ENCODE peak calls at places on chromosome 21, in ten cellular contexts. R, S, V, M, P, F, L, J, Z and T are unnamed samples.

GRCh38 chr21:40615503-40616376 is 231.2 kb downstream of the DSCAM start:
- DNase-seq in Z (no peak), S (no peak), J (no peak), R (no peak), P (no peak), L (no peak), M (no peak), V (no peak), F (no peak), T (peak)

GRCh38 chr21:36310016-36310415 is 10.0 kb upstream of the MORC3 start:
- DNase-seq in F (no peak), S (no peak), Z (no peak), M (no peak), R (no peak), J (no peak), V (no peak), L (no peak), P (no peak), T (no peak)

GRCh38 chr21:36126166-36126565 is 8.7 kb upstream of the CBR3 start:
- DNase-seq in R (no peak), J (no peak), F (peak), M (no peak), S (no peak), P (no peak), L (no peak), V (no peak), Z (peak), T (no peak)

GRCh38 chr21:34807881-34808568 is 139.2 kb downstream of the CLIC6 start:
- DNase-seq in L (no peak), J (peak), P (peak), M (peak), S (peak), R (peak), V (no peak), F (peak), Z (peak), T (peak)

GRCh38 chr21:45794040-45794439 is 150.5 kb downstream of the PCBP3 start:
- DNase-seq in Z (no peak), R (no peak), J (no peak), M (no peak), S (no peak), F (no peak), V (no peak), P (no peak), L (no peak), T (no peak)

GRCh38 chr21:40797881-40798280 is 49.1 kb downstream of the DSCAM start:
- DNase-seq in S (no peak), P (no peak), F (no peak), J (no peak), Z (no peak), M (no peak), R (no peak), V (no peak), L (no peak), T (no peak)

GRCh38 chr21:46208761-46209721 is 19.5 kb downstream of the LSS start:
- DNase-seq in P (no peak), J (no peak), V (no peak), M (no peak), S (peak), F (no peak), L (no peak), R (no peak), Z (no peak), T (no peak)

GRCh38 chr21:16496594-16496993 is 766.8 kb downstream of the USP25 start:
- DNase-seq in F (no peak), J (no peak), Z (no peak), R (no peak), P (no peak), L (no peak), S (no peak), V (no peak), M (no peak), T (no peak)

GRCh38 chr21:43971201-43971991 is 40.7 kb upstream of the TRAPPC10 start:
- DNase-seq in S (no peak), Z (no peak), F (no peak), M (no peak), L (no peak), P (no peak), J (no peak), V (no peak), R (no peak), T (no peak)

GRCh38 chr21:45913886-45914285 is 67.7 kb upstream of the COL6A1 start:
- DNase-seq in R (no peak), M (no peak), L (no peak), P (no peak), J (no peak), Z (no peak), S (no peak), F (no peak), V (no peak), T (no peak)

GRCh38 chr21:46634427-46634826 is 1.0 kb upstream of the PRMT2 start:
- DNase-seq in R (no peak), M (no peak), L (no peak), J (no peak), P (no peak), Z (peak), V (no peak), S (no peak), F (no peak), T (no peak)

GRCh38 chr21:38384675-38385074 is 113.6 kb downstream of the ERG start:
- DNase-seq in V (no peak), J (no peak), Z (no peak), R (no peak), L (no peak), F (no peak), P (no peak), M (no peak), S (no peak), T (no peak)

GRCh38 chr21:39016740-39017315 is 166.4 kb downstream of the PSMG1 start:
- DNase-seq in Z (no peak), L (no peak), S (peak), F (peak), M (no peak), P (no peak), V (no peak), R (no peak), J (no peak), T (no peak)

GRCh38 chr21:16309250-16309971 is 579.6 kb downstream of the USP25 start:
- DNase-seq in R (no peak), J (no peak), V (no peak), S (no peak), P (no peak), Z (no peak), L (no peak), M (no peak), F (no peak), T (no peak)

GRCh38 chr21:22710725-22711124 is 1712.5 kb downstream of the NCAM2 start:
- DNase-seq in F (no peak), S (no peak), Z (no peak), J (no peak), V (no peak), R (no peak), P (no peak), M (no peak), L (no peak), T (no peak)

GRCh38 chr21:16534408-16535099 is 804.8 kb downstream of the USP25 start:
- DNase-seq in M (peak), J (peak), L (peak), F (no peak), V (peak), S (no peak), R (no peak), P (no peak), Z (peak), T (no peak)

DNA sequence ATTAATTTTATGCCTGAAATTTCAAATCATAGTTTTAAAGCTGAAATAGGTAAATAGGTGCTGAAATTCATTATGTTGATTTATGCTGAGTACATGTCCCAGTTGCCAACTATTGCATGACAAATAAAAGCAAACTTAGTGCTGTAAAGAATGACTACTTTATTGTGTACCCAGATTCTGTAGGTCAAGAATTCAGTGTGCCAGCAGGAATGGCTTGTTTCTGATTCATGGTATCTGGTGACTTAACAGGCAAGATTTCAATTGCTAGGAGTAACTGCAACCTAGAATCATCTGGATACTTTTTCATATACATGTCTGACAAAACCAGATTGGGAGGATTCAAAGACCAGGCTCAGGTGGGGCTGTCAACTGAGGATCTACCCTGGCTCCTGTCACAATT is 678.4 kb upstream of the ADAMTS5 start:
- DNase-seq in Z (no peak), V (no peak), L (no peak), P (no peak), M (no peak), R (no peak), S (no peak), J (no peak), F (peak), T (peak)
- H3K27ac ChIP-seq in Z (no peak), V (no peak), L (no peak), P (no peak), M (no peak), R (no peak), S (no peak), J (no peak), F (no peak), T (peak)

GRCh38 chr21:27776925-27777553 is 810.2 kb upstream of the ADAMTS5 start:
- DNase-seq in P (no peak), R (no peak), L (peak), J (no peak), Z (no peak), S (no peak), V (peak), M (peak), F (no peak), T (no peak)

GRCh38 chr21:27772816-27773215 is 805.9 kb upstream of the ADAMTS5 start:
- DNase-seq in F (no peak), R (no peak), L (no peak), J (no peak), Z (no peak), P (no peak), S (no peak), M (peak), V (no peak), T (no peak)

GRCh38 chr21:27769763-27770162 is 802.9 kb upstream of the ADAMTS5 start:
- DNase-seq in S (no peak), V (no peak), R (no peak), L (no peak), M (peak), J (no peak), P (no peak), Z (no peak), F (no peak), T (no peak)

DNA sequence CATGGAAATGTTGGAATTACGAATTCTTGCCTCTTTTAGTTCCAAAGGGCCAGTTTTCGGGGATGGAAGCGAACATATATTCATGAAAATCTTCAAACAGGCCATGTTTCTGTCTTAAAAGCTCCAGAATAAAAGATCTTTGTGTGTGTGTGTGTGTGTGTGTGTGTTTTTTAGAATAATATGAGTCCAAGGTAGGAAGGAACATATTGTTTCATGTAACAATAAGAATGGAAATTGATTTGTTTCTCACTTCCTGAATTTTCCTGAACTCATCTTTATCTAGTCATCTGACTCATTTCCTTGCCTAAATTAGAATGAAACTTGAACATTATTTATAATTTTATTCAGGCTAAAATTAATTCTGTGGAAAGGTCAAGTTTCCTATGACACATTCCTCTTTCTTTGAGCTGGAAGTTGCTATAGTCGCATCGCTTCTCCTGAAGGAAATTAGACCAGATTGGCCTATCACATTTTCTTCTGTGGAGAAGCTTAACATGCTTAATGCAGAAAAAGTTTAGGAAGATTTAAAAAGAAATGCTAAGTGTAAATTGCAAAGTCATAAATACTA is 805.1 kb upstream of the ADAMTS5 start:
- DNase-seq in Z (no peak), V (no peak), M (no peak), L (no peak), P (no peak), R (no peak), S (no peak), J (no peak), F (no peak), T (no peak)
- H3K27ac ChIP-seq in Z (no peak), V (no peak), M (no peak), L (peak), P (no peak), R (no peak), S (no peak), J (no peak), F (no peak), T (no peak)

GRCh38 chr21:18646114-18646513 is 242.5 kb upstream of the TMPRSS15 start:
- DNase-seq in L (no peak), P (no peak), F (no peak), J (no peak), Z (no peak), V (no peak), R (no peak), S (no peak), M (no peak), T (no peak)
- H3K27ac ChIP-seq in L (no peak), P (no peak), F (no peak), J (no peak), Z (no peak), V (no peak), R (no peak), S (no peak), M (no peak), T (no peak)

DNA sequence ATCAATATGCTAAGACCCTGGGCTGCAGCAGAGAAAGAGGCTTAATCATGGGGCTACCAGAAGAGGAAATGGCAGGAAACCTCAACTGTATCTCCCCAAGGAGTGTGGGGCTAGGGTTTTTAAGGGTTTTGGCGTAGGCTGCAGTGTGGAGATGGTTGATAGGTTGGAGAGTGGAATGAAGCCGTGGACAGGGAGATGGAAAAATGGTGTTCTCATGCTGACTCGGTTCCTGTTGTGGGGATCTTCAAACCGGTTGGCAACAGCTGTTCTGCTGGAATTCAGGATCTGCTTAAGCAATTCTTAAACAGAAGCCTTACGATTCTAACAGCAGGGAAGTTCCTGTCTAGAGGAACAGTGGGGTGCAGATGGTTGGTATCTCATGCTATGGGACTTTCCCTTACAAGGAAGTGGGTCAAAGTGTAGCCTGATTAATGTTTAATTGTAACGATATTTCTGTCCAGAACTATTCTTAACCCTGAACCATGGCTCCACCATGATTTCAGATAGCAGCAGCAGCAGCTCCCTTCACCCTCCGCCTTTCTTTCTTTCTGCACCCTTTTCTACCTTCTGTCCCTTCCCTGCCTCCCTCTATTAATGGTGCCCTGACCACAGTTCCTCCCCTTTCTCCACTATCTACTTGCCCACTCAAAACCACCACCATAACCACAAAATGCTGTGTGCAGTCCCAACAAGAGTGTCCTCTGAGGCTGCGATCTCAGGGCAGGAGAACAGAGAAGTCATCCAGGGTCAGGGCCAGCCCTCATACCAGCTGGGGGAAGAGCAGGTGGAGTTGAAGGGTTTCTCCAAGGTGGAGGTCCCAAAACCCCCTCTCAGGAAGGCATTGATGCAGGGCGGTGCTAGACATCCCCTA is 30.8 kb downstream of the RSPH1 start:
- DNase-seq in P (no peak), L (no peak), S (no peak), Z (no peak), M (peak), J (no peak), F (peak), V (no peak), R (no peak), T (no peak)
- H3K27ac ChIP-seq in P (no peak), L (no peak), S (no peak), Z (peak), M (no peak), J (no peak), F (peak), V (no peak), R (no peak), T (no peak)

GRCh38 chr21:33760641-33761103 is 118.4 kb downstream of the ITSN1 start:
- DNase-seq in S (no peak), F (peak), L (no peak), M (peak), V (no peak), R (no peak), Z (no peak), P (peak), J (no peak), T (no peak)
- H3K27ac ChIP-seq in S (peak), F (peak), L (peak), M (peak), V (peak), R (peak), Z (peak), P (peak), J (peak), T (peak)